ENCODE peak calls at places on chromosomes 2 and 18, in seven cellular contexts. X is astrocyte of the spinal cord; N is CD4-positive, alpha-beta memory T cell; E is GM12864; S is left ventricle myocardium inferior; P is LoVo; L is stimulated activated CD8-positive, alpha-beta memory T cell treated with anti-CD3 and anti-CD28 coated beads, Interleukin-7, amount 100 ng/mL, for 1 hour. M is an unnamed sample.

GRCh38 chr2:47078541-47079482 is 76.3 kb downstream of the STPG4 start:
- DNase-seq in P (peak; percentile 71), S (no peak), N (no peak), X (no peak), E (no peak), L (no peak), M (peak; percentile 83)

GRCh38 chr2:120508581-120509041 is 162.7 kb downstream of the INHBB start:
- DNase-seq in E (no peak), P (no peak), L (no peak), X (peak; percentile 65), S (no peak), N (no peak), M (no peak)

GRCh38 chr2:132562245-132562644 is 107.8 kb downstream of the LYPD1 start:
- DNase-seq in X (no peak), P (no peak), E (no peak), S (no peak), N (no peak), L (no peak), M (no peak)

GRCh38 chr2:58734365-58734764 is 493.2 kb upstream of the FANCL start:
- DNase-seq in S (no peak), P (no peak), X (peak; percentile 1), E (no peak), L (no peak), N (no peak), M (peak; percentile 70)

GRCh38 chr2:20465716-20466391 is 19.0 kb downstream of the RHOB start:
- DNase-seq in X (no peak), P (no peak), L (no peak), E (no peak), N (no peak), S (no peak), M (no peak)

GRCh38 chr18:59067873-59068272 is 71.8 kb upstream of the SEC11C start:
- DNase-seq in L (no peak), E (no peak), N (no peak), P (no peak), S (no peak), X (peak; percentile 19), M (no peak)

GRCh38 chr2:220148849-220149248 is 521.4 kb downstream of the SLC4A3 start:
- DNase-seq in E (no peak), P (no peak), X (no peak), N (no peak), S (no peak), L (no peak), M (no peak)

GRCh38 chr18:48663931-48664847 is 125.4 kb downstream of the CTIF start:
- DNase-seq in P (peak; percentile 22), E (no peak), N (peak; percentile 27), S (peak; percentile 71), L (no peak), X (peak; percentile 49), M (peak; percentile 10)

GRCh38 chr2:214203199-214203598 is 207.7 kb upstream of the VWC2L start:
- DNase-seq in E (no peak), N (no peak), L (no peak), P (no peak), S (no peak), X (peak; percentile 11), M (no peak)

GRCh38 chr18:49275448-49275847 is 185.0 kb downstream of the DYM start:
- DNase-seq in S (no peak), P (no peak), X (no peak), E (no peak), N (no peak), L (no peak), M (no peak)

GRCh38 chr2:1010373-1011017 is 59.8 kb downstream of the SNTG2 start:
- DNase-seq in P (no peak), N (no peak), L (no peak), E (no peak), X (no peak), S (no peak), M (no peak)

GRCh38 chr2:127172306-127172705 is 47.8 kb downstream of the CYP27C1 start:
- DNase-seq in P (no peak), S (no peak), L (no peak), E (no peak), X (no peak), N (no peak), M (no peak)

GRCh38 chr2:237859082-237859433 is 365 bp upstream of the RAMP1 start:
- DNase-seq in X (no peak), E (no peak), S (no peak), L (no peak), P (no peak), N (no peak), M (no peak)

GRCh38 chr2:11050565-11050964 is 104.7 kb upstream of the SLC66A3 start:
- DNase-seq in S (no peak), E (no peak), X (no peak), N (no peak), L (no peak), P (no peak), M (no peak)

GRCh38 chr2:20030224-20030623 is 17.8 kb upstream of the MATN3 start:
- DNase-seq in S (no peak), P (no peak), X (no peak), E (no peak), N (no peak), L (no peak), M (no peak)

GRCh38 chr2:189267925-189268579 is 88.5 kb upstream of the COL5A2 start:
- DNase-seq in L (no peak), N (no peak), X (peak; percentile 90), E (no peak), S (no peak), P (no peak), M (no peak)

GRCh38 chr2:199738723-199739412 is 112.1 kb downstream of the FTCDNL1 start:
- DNase-seq in X (no peak), S (no peak), L (no peak), E (no peak), P (peak; percentile 73), N (no peak), M (no peak)

GRCh38 chr2:109499549-109499948 is 114.2 kb downstream of the SEPTIN10 start:
- DNase-seq in S (no peak), L (no peak), X (no peak), P (no peak), E (no peak), N (no peak), M (no peak)